ENCODE peak calls at places on chromosomes 1 and 21, in five cellular contexts. N, C, H, Z and W are unnamed samples.

GRCh38 chr1:109249654-109250401 is 489 bp downstream of the CELSR2 start:
- DNase-seq in N (no peak), C (no peak), Z (no peak), H (peak; percentile 17), W (no peak)

GRCh38 chr1:81920245-81920740 is 119.6 kb downstream of the ADGRL2 start:
- DNase-seq in H (no peak), N (peak; percentile 31), C (no peak), Z (no peak), W (no peak)

GRCh38 chr21:44729336-44730027 is 18.1 kb upstream of the TSPEAR start:
- DNase-seq in H (no peak), Z (no peak), C (no peak), N (no peak), W (no peak)

GRCh38 chr21:41752231-41752681 is 14.6 kb downstream of the RIPK4 start:
- DNase-seq in Z (no peak), N (peak; percentile 94), H (peak; percentile 32), C (no peak), W (no peak)

GRCh38 chr1:24277420-24278169 is 41.6 kb upstream of the GRHL3 start:
- DNase-seq in C (peak; percentile 11), H (no peak), Z (no peak), N (peak; percentile 65), W (no peak)

GRCh38 chr1:182984621-182985020 is 31.7 kb upstream of the SHCBP1L start:
- DNase-seq in H (no peak), N (no peak), C (no peak), Z (no peak), W (no peak)

GRCh38 chr1:32273389-32274208 is 18.3 kb upstream of the HDAC1 start:
- DNase-seq in Z (peak; percentile 84), N (peak; percentile 83), C (peak; percentile 89), H (peak; percentile 31), W (no peak)

GRCh38 chr21:34109075-34109474 is 35.7 kb downstream of the MRPS6 start:
- DNase-seq in N (no peak), C (no peak), H (no peak), Z (no peak), W (no peak)

GRCh38 chr1:56584910-56585528 is 5.7 kb upstream of the PLPP3 start:
- DNase-seq in Z (no peak), H (peak; percentile 46), C (no peak), N (peak; percentile 28), W (no peak)

GRCh38 chr1:50080904-50081586 is 27.7 kb upstream of the ELAVL4 start:
- DNase-seq in C (no peak), Z (no peak), H (peak; percentile 25), N (no peak), W (no peak)

GRCh38 chr21:34360488-34361241 is 3.1 kb upstream of the KCNE2 start:
- DNase-seq in C (no peak), Z (no peak), N (no peak), H (no peak), W (no peak)

GRCh38 chr1:88876573-88877335 is 14.6 kb downstream of the GTF2B start:
- DNase-seq in N (no peak), H (no peak), Z (no peak), C (no peak), W (no peak)

GRCh38 chr1:242751941-242752340 is 227.4 kb upstream of the PLD5 start:
- DNase-seq in Z (no peak), H (no peak), N (no peak), C (no peak), W (no peak)

GRCh38 chr1:230570724-230571390 is 71.4 kb upstream of the COG2 start:
- DNase-seq in H (peak; percentile 72), Z (no peak), N (no peak), C (no peak), W (no peak)

GRCh38 chr1:168136709-168137514 is at the start of gene GPR161:
- DNase-seq in H (peak; percentile 44), C (peak; percentile 41), Z (peak; percentile 38), N (peak; percentile 45), W (no peak)

GRCh38 chr1:180258935-180259334 is 28.9 kb downstream of the LHX4 start:
- DNase-seq in C (no peak), N (no peak), Z (no peak), H (no peak), W (no peak)

GRCh38 chr1:200429221-200429751 is 19.4 kb upstream of the ZNF281 start:
- DNase-seq in H (peak; percentile 65), N (no peak), C (no peak), Z (no peak), W (no peak)

GRCh38 chr1:5304702-5305101 is 650.3 kb downstream of the AJAP1 start:
- DNase-seq in H (no peak), Z (no peak), C (no peak), N (no peak), W (no peak)

GRCh38 chr1:204990721-204991341 is 52.2 kb upstream of the CNTN2 start:
- DNase-seq in Z (no peak), H (no peak), C (no peak), N (no peak), W (no peak)

GRCh38 chr1:207389728-207390464 is 64.2 kb upstream of the CR2 start:
- DNase-seq in H (no peak), N (peak; percentile 94), Z (no peak), C (no peak), W (no peak)

GRCh38 chr21:36973986-36974850 is 7.7 kb upstream of the HLCS start:
- DNase-seq in N (no peak), H (no peak), C (no peak), Z (no peak), W (no peak)

GRCh38 chr1:19080715-19081114 is 124.2 kb upstream of the IFFO2 start:
- DNase-seq in H (no peak), C (no peak), Z (no peak), N (no peak), W (no peak)

GRCh38 chr1:109248444-109248796 is 919 bp upstream of the CELSR2 start:
- DNase-seq in Z (peak; percentile 31), H (no peak), N (no peak), C (no peak), W (no peak)

GRCh38 chr1:3718764-3719163 is 33.5 kb upstream of the CCDC27 start:
- DNase-seq in C (no peak), H (peak; percentile 28), N (no peak), Z (no peak), W (no peak)

GRCh38 chr1:33435096-33435820 is 4.4 kb upstream of the PHC2 start:
- DNase-seq in H (peak; percentile 90), N (peak; percentile 59), Z (no peak), C (no peak), W (no peak)

GRCh38 chr1:11339346-11340247 is 66.6 kb downstream of the UBIAD1 start:
- DNase-seq in C (no peak), Z (no peak), N (no peak), H (no peak), W (no peak)